ENCODE peak calls at places on chromosomes 6 and 20, in five cellular contexts. K is cardiac fibroblast, D is H9, J is AG09319, E is GM20000. U is an unnamed sample.

GRCh38 chr6:36781669-36782068 is 57.6 kb downstream of the CPNE5 start:
- DNase-seq in K (no peak), D (no peak), J (no peak), E (peak; percentile 56), U (no peak)

GRCh38 chr6:36352477-36353157 is 15.9 kb upstream of the BNIP5 start:
- DNase-seq in K (no peak), D (no peak), J (no peak), E (no peak), U (no peak)

GRCh38 chr20:4418141-4418540 is 303.6 kb upstream of the PRND start:
- DNase-seq in K (no peak), D (no peak), J (no peak), E (no peak), U (no peak)

GRCh38 chr6:119077643-119078448 is 618 bp downstream of the FAM184A start:
- DNase-seq in K (peak; percentile 9), D (peak; percentile 78), J (no peak), E (peak; percentile 41), U (peak; percentile 41)

GRCh38 chr20:14745830-14746229 is 408.4 kb upstream of the FLRT3 start:
- DNase-seq in K (no peak), D (no peak), J (no peak), E (no peak), U (no peak)

GRCh38 chr6:116008470-116009229 is 52.0 kb downstream of the FRK start:
- DNase-seq in K (peak; percentile 76), D (no peak), J (no peak), E (no peak), U (no peak)

GRCh38 chr20:2840967-2841531 is 504 bp downstream of the VPS16 start:
- DNase-seq in K (peak; percentile 85), D (peak; percentile 61), J (peak; percentile 34), E (peak; percentile 67), U (peak; percentile 55)

GRCh38 chr6:90025418-90026089 is 131.3 kb downstream of the GJA10 start:
- DNase-seq in K (peak; percentile 73), D (no peak), J (peak; percentile 42), E (no peak), U (no peak)

GRCh38 chr6:42086046-42086664 is 35.8 kb downstream of the TAF8 start:
- DNase-seq in K (no peak), D (no peak), J (no peak), E (no peak), U (no peak)

GRCh38 chr6:117489003-117489402 is 6.5 kb downstream of the DCBLD1 start:
- DNase-seq in K (no peak), D (no peak), J (no peak), E (no peak), U (no peak)

GRCh38 chr6:135600086-135600702 is 102.7 kb upstream of the AHI1 start:
- DNase-seq in K (no peak), D (no peak), J (no peak), E (no peak), U (no peak)

GRCh38 chr6:20492099-20492498 is 42.2 kb upstream of the CDKAL1 start:
- DNase-seq in K (no peak), D (no peak), J (no peak), E (no peak), U (no peak)

GRCh38 chr6:43743682-43744381 is 26.2 kb upstream of the VEGFA start:
- DNase-seq in K (no peak), D (no peak), J (no peak), E (no peak), U (no peak)

GRCh38 chr20:10861619-10862018 is 187.8 kb upstream of the JAG1 start:
- DNase-seq in K (no peak), D (no peak), J (no peak), E (no peak), U (no peak)

GRCh38 chr6:165634076-165634475 is 29.0 kb downstream of the PDE10A start:
- DNase-seq in K (no peak), D (no peak), J (no peak), E (no peak), U (no peak)

GRCh38 chr20:46308258-46309157 is at the start of gene CDH22:
- DNase-seq in K (peak; percentile 32), D (peak; percentile 53), J (no peak), E (peak; percentile 78), U (peak; percentile 69)

GRCh38 chr6:106125925-106126435 is 39.8 kb downstream of the PRDM1 start:
- DNase-seq in K (no peak), D (no peak), J (no peak), E (no peak), U (no peak)

GRCh38 chr6:41021832-41022231 is 17.2 kb downstream of the UNC5CL start:
- DNase-seq in K (peak; percentile 51), D (no peak), J (no peak), E (no peak), U (no peak)

GRCh38 chr20:15889073-15889923 is 684.0 kb downstream of the KIF16B start:
- DNase-seq in K (no peak), D (no peak), J (peak; percentile 88), E (no peak), U (no peak)

GRCh38 chr6:168028181-168028580 is 30.7 kb downstream of the KIF25 start:
- DNase-seq in K (no peak), D (no peak), J (no peak), E (no peak), U (no peak)

GRCh38 chr6:155330133-155330734 is 15.9 kb upstream of the TFB1M start:
- DNase-seq in K (no peak), D (no peak), J (no peak), E (no peak), U (no peak)

GRCh38 chr6:20877008-20877937 is 343.0 kb downstream of the CDKAL1 start:
- DNase-seq in K (peak; percentile 78), D (no peak), J (peak; percentile 52), E (peak; percentile 77), U (no peak)

GRCh38 chr6:138499303-138499991 is at the start of gene NHSL1:
- DNase-seq in K (no peak), D (no peak), J (peak; percentile 18), E (peak; percentile 33), U (no peak)

GRCh38 chr20:21189761-21190523 is 64.1 kb downstream of the KIZ start:
- DNase-seq in K (no peak), D (peak; percentile 76), J (no peak), E (no peak), U (no peak)

GRCh38 chr6:108589244-108589730 is 28.6 kb downstream of the FOXO3 start:
- DNase-seq in K (peak; percentile 91), D (peak; percentile 89), J (no peak), E (peak; percentile 22), U (peak; percentile 60)

GRCh38 chr20:21503345-21503744 is 10.5 kb downstream of the NKX2-2 start:
- DNase-seq in K (no peak), D (no peak), J (no peak), E (peak; percentile 80), U (no peak)

GRCh38 chr6:151747890-151748289 is 59.6 kb upstream of the ESR1 start:
- DNase-seq in K (peak; percentile 9), D (no peak), J (no peak), E (no peak), U (no peak)

GRCh38 chr6:151753581-151753980 is 53.9 kb upstream of the ESR1 start:
- DNase-seq in K (no peak), D (no peak), J (no peak), E (no peak), U (no peak)

DNA sequence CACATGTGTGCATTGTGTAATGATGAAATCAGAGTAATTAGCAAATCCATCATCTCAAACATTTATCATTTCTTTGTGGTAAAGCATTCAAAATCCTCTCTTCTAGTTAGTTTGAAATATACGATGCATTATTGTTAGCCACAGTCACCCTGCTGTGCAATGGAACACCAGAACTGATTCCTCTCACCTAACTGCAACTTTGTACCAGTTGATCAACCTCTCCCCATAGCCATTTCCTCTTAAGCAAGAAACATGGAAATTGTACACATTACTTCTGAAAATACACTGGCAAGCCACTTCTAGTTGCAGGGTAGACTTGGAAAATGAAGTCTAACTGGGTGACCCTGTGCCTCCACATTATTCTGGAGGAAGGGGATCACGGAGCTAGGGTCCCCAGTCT is 58.1 kb upstream of the ESR1 start:
- DNase-seq in K (no peak), D (no peak), J (no peak), E (no peak), U (no peak)
- TF ChIP-seq CTCF in K (no peak), D (no peak), J (no peak), E (no peak), U (no peak)

GRCh38 chr6:39301606-39302005 is 12.6 kb downstream of the KCNK17 start:
- DNase-seq in K (peak; percentile 7), D (peak; percentile 88), J (no peak), E (no peak), U (peak; percentile 39)

GRCh38 chr6:39302669-39303424 is 11.4 kb downstream of the KCNK17 start:
- DNase-seq in K (peak; percentile 68), D (peak; percentile 91), J (no peak), E (peak; percentile 91), U (peak; percentile 87)

GRCh38 chr6:39304951-39305350 is 9.3 kb downstream of the KCNK17 start:
- DNase-seq in K (no peak), D (no peak), J (no peak), E (no peak), U (no peak)

GRCh38 chr6:39302011-39302410 is 12.2 kb downstream of the KCNK17 start:
- DNase-seq in K (no peak), D (no peak), J (no peak), E (no peak), U (no peak)

DNA sequence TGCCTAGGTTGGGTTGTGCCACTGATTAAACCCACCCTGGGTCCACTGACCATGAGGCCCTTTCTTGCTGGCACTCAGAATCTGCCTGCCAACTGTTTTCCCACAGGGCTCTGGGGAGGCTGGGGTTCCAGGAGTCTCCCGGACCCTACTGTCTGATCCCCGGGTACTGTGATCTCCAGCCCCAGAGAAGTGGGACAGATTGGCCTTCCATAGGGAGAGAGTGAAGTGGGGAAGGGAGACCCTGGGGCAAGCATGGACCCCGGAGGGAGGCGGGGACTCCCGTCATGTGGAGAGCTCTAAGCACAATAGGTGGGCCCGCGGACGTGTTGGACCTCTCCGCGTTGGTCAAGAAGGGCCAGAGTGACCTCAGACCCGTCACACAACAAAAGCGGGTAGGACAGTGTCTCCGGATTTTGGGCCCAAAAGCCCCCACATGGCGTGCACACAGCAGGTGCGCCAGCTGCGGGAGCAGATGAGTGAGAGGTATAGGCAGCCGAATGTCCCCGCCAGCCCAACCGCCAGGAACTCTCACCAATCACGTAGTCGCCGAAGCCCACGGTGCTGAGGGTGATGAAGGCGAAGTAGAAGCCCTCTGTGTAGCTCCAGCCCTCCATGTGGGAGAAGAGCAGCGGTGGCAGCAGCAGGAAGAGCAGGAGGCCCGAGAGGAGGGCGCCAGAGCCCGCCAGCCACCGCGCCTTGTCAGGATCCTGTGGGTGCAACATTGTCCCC is 10.6 kb downstream of the KCNK17 start:
- DNase-seq in K (no peak), D (no peak), J (no peak), E (no peak), U (no peak)
- TF ChIP-seq CTCF in K (no peak), D (no peak), J (no peak), E (no peak), U (no peak)

DNA sequence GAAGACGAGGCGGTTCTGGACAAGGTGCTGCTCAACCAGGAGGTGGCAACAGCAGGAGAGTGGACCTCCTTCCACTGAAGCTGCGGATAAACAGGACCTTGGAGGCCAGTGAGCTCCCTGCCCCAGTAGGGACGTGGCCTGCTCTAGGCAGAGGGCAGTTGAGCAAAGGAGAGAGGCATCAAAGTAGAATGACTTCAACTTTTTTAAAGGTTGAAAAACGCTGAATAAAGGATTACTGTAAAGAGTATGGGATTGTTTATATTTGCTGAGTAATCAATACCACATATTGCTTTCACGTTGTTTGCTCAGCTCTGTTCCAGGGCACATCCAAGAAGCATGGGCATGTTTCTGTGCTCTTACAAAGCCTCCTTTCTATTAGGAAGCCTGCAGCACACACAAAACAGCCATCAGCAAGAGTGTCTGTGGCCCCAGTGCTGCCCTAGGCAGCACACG is 48.1 kb downstream of the ERMARD start:
- DNase-seq in K (no peak), D (no peak), J (no peak), E (no peak), U (no peak)
- TF ChIP-seq CTCF in K (no peak), D (no peak), J (no peak), E (no peak), U (no peak)

GRCh38 chr20:58233881-58234528 is 5.6 kb upstream of the ANKRD60 start:
- DNase-seq in K (no peak), D (peak; percentile 76), J (no peak), E (peak; percentile 62), U (peak; percentile 85)
- TF ChIP-seq CTCF in K (peak; percentile 90), D (peak; percentile 91), J (peak; percentile 70), E (peak; percentile 52), U (peak; percentile 85)

U was measured in endothelial cell.